ENCODE peak calls at places on chromosomes 6 and 20, in five cellular contexts. F, D, H, P and Q are unnamed samples.

GRCh38 chr6:155693573-155694428 is 238.2 kb upstream of the NOX3 start:
- DNase-seq in F (no peak), P (no peak), D (no peak), H (no peak), Q (no peak)

GRCh38 chr6:123316733-123317323 is 319.9 kb downstream of the TRDN start:
- DNase-seq in F (peak; percentile 37), D (no peak), H (no peak), P (no peak), Q (no peak)

GRCh38 chr20:47667531-47668312 is 117.6 kb downstream of the SULF2 start:
- DNase-seq in P (no peak), H (no peak), D (no peak), F (no peak), Q (no peak)

GRCh38 chr6:16909599-16910360 is 148.5 kb upstream of the ATXN1 start:
- DNase-seq in H (peak; percentile 87), F (peak; percentile 76), P (no peak), D (no peak), Q (no peak)

GRCh38 chr20:25338112-25339023 is 52.3 kb downstream of the ABHD12 start:
- DNase-seq in P (no peak), F (no peak), D (no peak), H (no peak), Q (no peak)

GRCh38 chr6:17994019-17994418 is 6.6 kb upstream of the KIF13A start:
- DNase-seq in P (no peak), F (peak; percentile 46), H (no peak), D (no peak), Q (no peak)

GRCh38 chr20:6104493-6105188 is 18.2 kb downstream of the FERMT1 start:
- DNase-seq in P (no peak), H (no peak), D (no peak), F (peak; percentile 11), Q (no peak)

GRCh38 chr20:47985092-47985850 is 200.0 kb upstream of the SULF2 start:
- DNase-seq in H (peak; percentile 36), D (no peak), F (no peak), P (no peak), Q (no peak)

GRCh38 chr6:137820425-137820824 is 46.6 kb upstream of the TNFAIP3 start:
- DNase-seq in H (no peak), F (peak; percentile 62), P (no peak), D (no peak), Q (no peak)

GRCh38 chr20:62323146-62323979 is 20.6 kb downstream of the ADRM1 start:
- DNase-seq in F (no peak), P (no peak), D (no peak), H (no peak), Q (no peak)

GRCh38 chr6:57261896-57262295 is 39.8 kb upstream of the RAB23 start:
- DNase-seq in P (no peak), H (no peak), D (no peak), F (no peak), Q (no peak)

GRCh38 chr6:113458368-113459010 is 398.7 kb upstream of the MARCKS start:
- DNase-seq in F (no peak), D (no peak), P (no peak), H (no peak), Q (no peak)

GRCh38 chr6:4133941-4134838 is 1.2 kb downstream of the ECI2 start:
- DNase-seq in H (no peak), D (no peak), F (peak; percentile 25), P (peak; percentile 3), Q (no peak)

GRCh38 chr20:57693002-57693582 is 16.7 kb downstream of the PMEPA1 start:
- DNase-seq in H (no peak), D (peak; percentile 61), F (no peak), P (no peak), Q (no peak)

GRCh38 chr6:147009358-147009757 is 194.9 kb upstream of the STXBP5 start:
- DNase-seq in H (no peak), F (no peak), P (no peak), D (no peak), Q (no peak)

GRCh38 chr20:19758888-19759331 is 852 bp downstream of the RIN2 start:
- DNase-seq in P (no peak), D (peak; percentile 62), H (no peak), F (peak; percentile 37), Q (no peak)

GRCh38 chr6:129447166-129447565 is 262.8 kb downstream of the ARHGAP18 start:
- DNase-seq in P (no peak), D (no peak), F (no peak), H (no peak), Q (no peak)

GRCh38 chr20:51043811-51044210 is 20.9 kb upstream of the KCNG1 start:
- DNase-seq in D (no peak), F (peak; percentile 38), P (no peak), H (no peak), Q (no peak)